ENCODE peak calls at places on chromosomes 16 and 17, in five cellular contexts. T is OCI-LY7, Q is MM.1S, M is HCT116, O is neural progenitor cell. F is an unnamed sample.

GRCh38 chr17:75240394-75241142 is 20.8 kb downstream of the GGA3 start:
- DNase-seq in O (peak; percentile 88), Q (peak; percentile 18), M (peak; percentile 35), T (peak; percentile 72), F (peak; percentile 69)

GRCh38 chr17:8250101-8250500 is 1.0 kb downstream of the PFAS start:
- DNase-seq in O (no peak), M (no peak), Q (peak; percentile 27), T (no peak), F (peak; percentile 3)

GRCh38 chr16:21666772-21667171 is 3.0 kb downstream of the OTOA start:
- DNase-seq in Q (no peak), M (no peak), T (no peak), O (peak; percentile 71), F (no peak)

GRCh38 chr17:17569691-17570090 is 21.8 kb downstream of the PEMT start:
- DNase-seq in Q (no peak), M (no peak), T (no peak), O (no peak), F (no peak)

GRCh38 chr16:57537596-57538234 is 1.3 kb upstream of the CCDC102A start:
- DNase-seq in Q (no peak), T (peak; percentile 58), O (no peak), M (no peak), F (no peak)

GRCh38 chr16:1296688-1297412 is 12.6 kb upstream of the UBE2I start:
- DNase-seq in M (peak; percentile 92), O (no peak), Q (peak; percentile 76), T (peak; percentile 60), F (peak; percentile 84)

GRCh38 chr17:58156839-58157803 is 8.9 kb downstream of the OR4D1 start:
- DNase-seq in Q (no peak), M (no peak), O (peak; percentile 77), T (no peak), F (peak; percentile 26)

GRCh38 chr16:28193530-28194423 is 18.0 kb downstream of the XPO6 start:
- DNase-seq in T (no peak), O (no peak), M (no peak), Q (no peak), F (peak; percentile 92)

GRCh38 chr17:57567278-57567677 is 177.8 kb downstream of the CCDC182 start:
- DNase-seq in Q (no peak), M (no peak), T (no peak), O (no peak), F (no peak)

GRCh38 chr16:50272687-50273381 is 6.5 kb downstream of the ADCY7 start:
- DNase-seq in T (no peak), Q (no peak), M (no peak), O (no peak), F (no peak)

GRCh38 chr17:38434178-38434665 is 6.0 kb downstream of the ARHGAP23 start:
- DNase-seq in O (no peak), M (no peak), Q (no peak), T (no peak), F (no peak)

GRCh38 chr17:63622571-63623390 is 564 bp downstream of the MAP3K3 start:
- DNase-seq in Q (peak; percentile 52), M (no peak), O (peak; percentile 87), T (peak; percentile 55), F (peak; percentile 83)

GRCh38 chr17:78997231-78997741 is 12.3 kb downstream of the CANT1 start:
- DNase-seq in Q (no peak), T (no peak), O (no peak), M (no peak), F (no peak)

GRCh38 chr17:43667506-43668438 is 6.0 kb upstream of the MEOX1 start:
- DNase-seq in O (no peak), Q (no peak), M (no peak), T (no peak), F (peak; percentile 80)

GRCh38 chr16:82699711-82700495 is 73.1 kb downstream of the CDH13 start:
- DNase-seq in T (no peak), O (no peak), M (no peak), Q (no peak), F (peak; percentile 90)

GRCh38 chr17:82458885-82459424 is 414 bp downstream of the NARF start:
- DNase-seq in M (no peak), O (peak; percentile 58), T (peak; percentile 47), Q (peak; percentile 21), F (peak; percentile 56)

GRCh38 chr16:27676807-27677206 is 126.9 kb downstream of the KATNIP start:
- DNase-seq in T (no peak), M (no peak), O (no peak), Q (no peak), F (peak; percentile 53)

GRCh38 chr17:17204041-17204591 is 2.0 kb downstream of the PLD6 start:
- DNase-seq in O (no peak), Q (no peak), T (no peak), M (no peak), F (no peak)

GRCh38 chr16:89422905-89423630 is 67.3 kb downstream of the ANKRD11 start:
- DNase-seq in Q (peak; percentile 44), T (no peak), M (no peak), O (no peak), F (peak; percentile 68)

GRCh38 chr17:82370471-82371332 is 863 bp upstream of the UTS2R start:
- DNase-seq in T (peak; percentile 87), M (no peak), Q (peak; percentile 94), O (no peak), F (peak; percentile 46)

GRCh38 chr16:66874079-66874775 is 6.1 kb upstream of the PDP2 start:
- DNase-seq in T (peak; percentile 15), O (no peak), Q (no peak), M (no peak), F (peak; percentile 61)

GRCh38 chr16:19907161-19907992 is 22.7 kb upstream of the GPRC5B start:
- DNase-seq in Q (peak; percentile 70), M (peak; percentile 62), T (peak; percentile 74), O (peak; percentile 89), F (peak; percentile 74)

DNA sequence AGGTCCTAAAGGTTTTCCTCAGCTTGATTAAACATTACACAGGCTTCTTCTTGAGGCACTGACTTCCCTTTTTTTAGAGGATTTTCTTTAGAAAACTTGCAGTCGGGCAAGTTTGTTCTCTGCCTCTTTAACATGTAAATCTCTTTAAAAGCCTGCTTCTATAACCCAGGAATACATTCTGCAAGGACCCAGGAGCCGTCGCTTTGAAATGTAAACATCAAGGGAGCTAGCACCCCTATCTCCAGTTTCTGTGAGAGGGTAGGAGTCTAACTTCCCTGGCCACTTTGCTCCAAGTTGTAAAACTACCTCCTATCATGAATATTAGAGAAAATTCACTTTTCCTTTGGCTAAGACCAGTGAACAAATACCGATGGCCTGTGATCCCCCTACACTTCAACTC is 201.5 kb upstream of the CPHXL start:
- DNase-seq in Q (no peak), O (no peak), T (no peak), M (no peak), F (no peak)
- TF ChIP-seq EZH2phosphoT487 in Q (no peak), O (no peak), T (no peak), M (no peak), F (no peak)

GRCh38 chr17:48625502-48626201 is 506 bp downstream of the HOXB9 start:
- DNase-seq in Q (peak; percentile 72), M (no peak), T (no peak), O (peak; percentile 63), F (peak; percentile 55)
- H3K27ac ChIP-seq in Q (no peak overlapping the region), M (peak overlapping the region; percentile 95), T (no peak overlapping the region), O (no peak overlapping the region), F (no peak overlapping the region)

GRCh38 chr16:10979717-10980601 is 35.6 kb downstream of the CLEC16A start:
- DNase-seq in M (no peak), Q (no peak), O (no peak), T (no peak), F (peak; percentile 41)
- H3K4me3 ChIP-seq in M (no peak overlapping the region), Q (no peak overlapping the region), O (no peak overlapping the region), T (no peak overlapping the region), F (no peak overlapping the region)

DNA sequence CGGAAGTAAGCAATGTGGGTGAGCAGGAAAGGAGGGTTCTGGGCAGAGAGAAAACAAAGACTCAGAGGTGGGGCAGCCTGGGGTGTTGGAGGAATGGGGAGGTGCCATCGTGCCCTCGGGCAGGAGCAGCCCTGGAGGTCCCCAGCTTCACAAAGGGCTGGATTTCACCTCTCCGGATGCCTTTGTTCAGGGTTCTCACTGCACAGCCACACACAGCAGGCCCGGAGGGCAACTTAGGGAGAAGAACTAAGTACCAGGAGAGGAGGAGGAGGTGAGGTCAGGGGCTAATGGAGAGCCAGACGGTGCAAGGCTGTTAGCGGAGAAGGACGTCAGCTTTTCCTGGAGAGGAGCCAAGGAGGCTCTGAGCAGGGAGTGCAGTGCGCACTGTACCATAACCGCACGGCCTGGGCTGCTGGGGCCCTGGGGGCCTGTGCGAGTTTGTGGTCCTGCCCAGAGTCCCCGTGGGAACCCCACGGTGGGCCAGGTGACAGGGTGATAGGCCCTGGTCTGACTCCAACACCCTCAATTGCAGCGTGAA is 9.3 kb downstream of the ARRB2 start:
- DNase-seq in O (no peak), Q (no peak), M (no peak), T (no peak), F (no peak)
- TF ChIP-seq EZH2phosphoT487 in O (no peak), Q (no peak), M (no peak), T (no peak), F (no peak)

GRCh38 chr16:77833906-77834599 is 45.7 kb downstream of the VAT1L start:
- DNase-seq in M (no peak), Q (no peak), O (peak; percentile 65), T (no peak), F (peak; percentile 82)
- H3K27ac ChIP-seq in M (no peak overlapping the region), Q (no peak overlapping the region), O (peak overlapping the region; percentile 82), T (no peak overlapping the region), F (peak overlapping the region; percentile 90)

DNA sequence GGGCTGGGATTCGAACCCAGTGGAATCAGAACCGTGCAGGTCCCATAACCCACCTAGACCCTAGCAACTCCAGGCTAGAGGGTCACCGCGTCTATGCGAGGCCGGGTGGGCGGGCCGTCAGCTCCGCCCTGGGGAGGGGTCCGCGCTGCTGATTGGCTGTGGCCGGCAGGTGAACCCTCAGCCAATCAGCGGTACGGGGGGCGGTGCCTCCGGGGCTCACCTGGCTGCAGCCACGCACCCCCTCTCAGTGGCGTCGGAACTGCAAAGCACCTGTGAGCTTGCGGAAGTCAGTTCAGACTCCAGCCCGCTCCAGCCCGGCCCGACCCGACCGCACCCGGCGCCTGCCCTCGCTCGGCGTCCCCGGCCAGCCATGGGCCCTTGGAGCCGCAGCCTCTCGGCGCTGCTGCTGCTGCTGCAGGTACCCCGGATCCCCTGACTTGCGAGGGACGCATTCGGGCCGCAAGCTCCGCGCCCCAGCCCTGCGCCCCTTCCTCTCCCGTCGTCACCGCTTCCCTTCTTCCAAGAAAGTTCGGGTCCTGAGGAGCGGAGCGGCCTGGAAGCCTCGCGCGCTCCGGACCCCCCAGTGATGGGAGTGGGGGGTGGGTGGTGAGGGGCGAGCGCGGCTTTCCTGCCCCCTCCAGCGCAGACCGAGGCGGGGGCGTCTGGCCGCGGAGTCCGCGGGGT is at the start of gene CDH1:
- DNase-seq in M (peak; percentile 73), Q (no peak), O (peak; percentile 70), T (no peak), F (no peak)
- H3K4me3 ChIP-seq in M (peak within 1 kb of the TSS; percentile 79), Q (no peak within 1 kb of the TSS), O (peak within 1 kb of the TSS; percentile 58), T (no peak within 1 kb of the TSS), F (no peak within 1 kb of the TSS)

GRCh38 chr16:3642397-3643094 is 11.9 kb upstream of the DNASE1 start:
- DNase-seq in M (peak; percentile 28), T (no peak), O (no peak), Q (no peak), F (no peak)
- TF ChIP-seq EZH2phosphoT487 in M (no peak), T (no peak), O (no peak), Q (no peak), F (no peak)

GRCh38 chr17:65559483-65559801 is 2.0 kb downstream of the AXIN2 start:
- DNase-seq in O (peak; percentile 23), T (no peak), M (no peak), Q (no peak), F (peak; percentile 40)
- H3K27ac ChIP-seq in O (no peak overlapping the region), T (no peak overlapping the region), M (peak overlapping the region; percentile 86), Q (peak overlapping the region; percentile 52), F (no peak overlapping the region)

F was measured in GM23248.